ENCODE peak calls at places on chromosome 6, in ten cellular contexts. E is Caco-2, D is cardiac muscle cell, Y is SJCRH30, U is GM23338, A is SJSA1, J is body of pancreas, R is neuronal stem cell, I is transverse colon, L is IMR-90. O is an unnamed sample. For H3K4me1 and H3K27me3, the result is how much of the 10 kb centered on the place peaks cover.

GRCh38 chr6:15555101-15556038 is 107.5 kb downstream of the DTNBP1 start:
- DNase-seq in E (no peak), D (no peak), Y (no peak), U (peak), A (no peak), J (no peak), R (no peak), I (no peak), L (no peak), O (no peak)

GRCh38 chr6:12844284-12845223 is 128.0 kb downstream of the PHACTR1 start:
- DNase-seq in E (peak), D (peak), Y (peak), U (peak), A (peak), J (no peak), R (no peak), I (no peak), L (peak), O (peak)

GRCh38 chr6:72522735-72523141 is 99.1 kb upstream of the KCNQ5 start:
- DNase-seq in E (peak), D (no peak), Y (no peak), U (peak), A (peak), J (peak), R (no peak), I (no peak), L (no peak), O (no peak)

GRCh38 chr6:72689107-72689954 is 67.5 kb downstream of the KCNQ5 start:
- DNase-seq in E (no peak), D (no peak), Y (no peak), U (no peak), A (no peak), J (no peak), R (peak), I (no peak), L (no peak), O (no peak)

GRCh38 chr6:96301781-96302180 is 219.8 kb upstream of the UFL1 start:
- DNase-seq in E (no peak), D (no peak), Y (peak), U (no peak), A (peak), J (peak), R (peak), I (no peak), L (no peak), O (no peak)

GRCh38 chr6:2155206-2155605 is 90.2 kb downstream of the GMDS start:
- DNase-seq in E (no peak), D (no peak), Y (no peak), U (no peak), A (no peak), J (no peak), R (no peak), I (no peak), L (no peak), O (no peak)

GRCh38 chr6:40900791-40901190 is 138.2 kb downstream of the UNC5CL start:
- DNase-seq in E (no peak), D (no peak), Y (no peak), U (no peak), A (peak), J (no peak), R (no peak), I (no peak), L (no peak), O (no peak)

GRCh38 chr6:136051140-136051775 is 198.9 kb downstream of the MTFR2 start:
- DNase-seq in E (no peak), D (peak), Y (no peak), U (no peak), A (no peak), J (no peak), R (no peak), I (no peak), L (peak), O (no peak)

GRCh38 chr6:170131351-170131750 is 159.5 kb downstream of the DLL1 start:
- DNase-seq in E (no peak), D (no peak), Y (no peak), U (no peak), A (no peak), J (no peak), R (no peak), I (no peak), L (no peak), O (no peak)

GRCh38 chr6:12049165-12049564 is 37.1 kb downstream of the HIVEP1 start:
- DNase-seq in E (no peak), D (no peak), Y (no peak), U (no peak), A (no peak), J (no peak), R (no peak), I (no peak), L (no peak), O (no peak)

GRCh38 chr6:108168501-108168979 is 2.7 kb downstream of the NR2E1 start:
- DNase-seq in E (no peak), D (peak), Y (no peak), U (peak), A (no peak), J (peak), R (peak), I (peak), L (no peak), O (no peak)

GRCh38 chr6:114153448-114153847 is 182.5 kb upstream of the HDAC2 start:
- DNase-seq in E (no peak), D (no peak), Y (no peak), U (no peak), A (no peak), J (no peak), R (no peak), I (no peak), L (no peak), O (no peak)

GRCh38 chr6:3850451-3851203 is 1.5 kb downstream of the FAM50B start:
- DNase-seq in E (no peak), D (no peak), Y (no peak), U (no peak), A (no peak), J (no peak), R (no peak), I (peak), L (no peak), O (no peak)

GRCh38 chr6:115643762-115644161 is 416.9 kb downstream of the FRK start:
- DNase-seq in E (peak), D (peak), Y (peak), U (no peak), A (no peak), J (no peak), R (no peak), I (no peak), L (peak), O (no peak)

GRCh38 chr6:80610821-80611220 is 504.4 kb downstream of the BCKDHB start:
- DNase-seq in E (no peak), D (peak), Y (no peak), U (no peak), A (peak), J (no peak), R (no peak), I (no peak), L (peak), O (no peak)

GRCh38 chr6:149459761-149460160 is 25.1 kb downstream of the ZC3H12D start:
- DNase-seq in E (no peak), D (no peak), Y (no peak), U (no peak), A (no peak), J (no peak), R (no peak), I (no peak), L (peak), O (no peak)

GRCh38 chr6:3370361-3371221 is 86.3 kb downstream of the SLC22A23 start:
- DNase-seq in E (no peak), D (no peak), Y (no peak), U (peak), A (no peak), J (peak), R (no peak), I (no peak), L (no peak), O (peak)

GRCh38 chr6:130624046-130624445 is 203.2 kb upstream of the SMLR1 start:
- DNase-seq in E (no peak), D (no peak), Y (no peak), U (no peak), A (no peak), J (no peak), R (no peak), I (no peak), L (peak), O (no peak)

GRCh38 chr6:97085772-97086171 is 161.2 kb downstream of the KLHL32 start:
- DNase-seq in E (no peak), D (no peak), Y (no peak), U (no peak), A (no peak), J (no peak), R (no peak), I (no peak), L (peak), O (no peak)

GRCh38 chr6:146850238-146850896 is 251.6 kb downstream of the ADGB start:
- DNase-seq in E (no peak), D (peak), Y (no peak), U (no peak), A (peak), J (no peak), R (no peak), I (no peak), L (peak), O (no peak)

GRCh38 chr6:138465007-138465645 is 34.2 kb downstream of the NHSL1 start:
- DNase-seq in E (no peak), D (peak), Y (no peak), U (peak), A (peak), J (no peak), R (no peak), I (no peak), L (peak), O (no peak)

GRCh38 chr6:105601541-105602174 is 198.8 kb upstream of the PREP start:
- DNase-seq in E (no peak), D (peak), Y (no peak), U (no peak), A (peak), J (peak), R (no peak), I (peak), L (peak), O (no peak)

GRCh38 chr6:143426025-143426424 is 24.5 kb downstream of the ADAT2 start:
- DNase-seq in E (no peak), D (no peak), Y (no peak), U (no peak), A (no peak), J (no peak), R (no peak), I (no peak), L (no peak), O (no peak)

GRCh38 chr6:80233262-80233661 is 126.8 kb downstream of the BCKDHB start:
- DNase-seq in E (no peak), D (no peak), Y (no peak), U (no peak), A (no peak), J (no peak), R (no peak), I (no peak), L (no peak), O (no peak)

GRCh38 chr6:98118357-98119045 is 715.9 kb upstream of the POU3F2 start:
- DNase-seq in E (no peak), D (no peak), Y (no peak), U (peak), A (no peak), J (no peak), R (peak), I (no peak), L (no peak), O (no peak)

GRCh38 chr6:111260570-111261298 is 173.4 kb downstream of the SLC16A10 start:
- DNase-seq in E (no peak), D (no peak), Y (no peak), U (no peak), A (no peak), J (no peak), R (no peak), I (no peak), L (peak), O (no peak)

GRCh38 chr6:123777554-123777953 is 26.1 kb upstream of the NKAIN2 start:
- DNase-seq in E (no peak), D (peak), Y (no peak), U (no peak), A (no peak), J (no peak), R (no peak), I (no peak), L (peak), O (no peak)

GRCh38 chr6:42423244-42423643 is 28.5 kb downstream of the TRERF1 start:
- DNase-seq in E (no peak), D (no peak), Y (no peak), U (no peak), A (no peak), J (no peak), R (no peak), I (no peak), L (no peak), O (no peak)

GRCh38 chr6:32623693-32624092 is 13.5 kb upstream of the HLA-DQA1 start:
- DNase-seq in E (no peak), D (no peak), Y (no peak), U (no peak), A (no peak), J (no peak), R (no peak), I (no peak), L (no peak), O (no peak)

GRCh38 chr6:32624565-32624964 is 12.6 kb upstream of the HLA-DQA1 start:
- DNase-seq in E (no peak), D (no peak), Y (no peak), U (no peak), A (no peak), J (no peak), R (no peak), I (no peak), L (no peak), O (no peak)

GRCh38 chr6:32627249-32627648 is 10.0 kb upstream of the HLA-DQA1 start:
- DNase-seq in E (no peak), D (no peak), Y (no peak), U (no peak), A (no peak), J (no peak), R (no peak), I (no peak), L (no peak), O (no peak)

GRCh38 chr6:32625137-32625536 is 12.1 kb upstream of the HLA-DQA1 start:
- DNase-seq in E (no peak), D (no peak), Y (no peak), U (no peak), A (no peak), J (no peak), R (no peak), I (no peak), L (no peak), O (no peak)

GRCh38 chr6:32627831-32628230 is 9.4 kb upstream of the HLA-DQA1 start:
- DNase-seq in E (no peak), D (peak), Y (no peak), U (no peak), A (no peak), J (peak), R (no peak), I (peak), L (peak), O (no peak)
- H3K4me1 ChIP-seq in E (under half), D (under half), Y (under half), U (under half), A (under half), J (under half), R (under half), I (under half), L (under half), O (under half)

DNA sequence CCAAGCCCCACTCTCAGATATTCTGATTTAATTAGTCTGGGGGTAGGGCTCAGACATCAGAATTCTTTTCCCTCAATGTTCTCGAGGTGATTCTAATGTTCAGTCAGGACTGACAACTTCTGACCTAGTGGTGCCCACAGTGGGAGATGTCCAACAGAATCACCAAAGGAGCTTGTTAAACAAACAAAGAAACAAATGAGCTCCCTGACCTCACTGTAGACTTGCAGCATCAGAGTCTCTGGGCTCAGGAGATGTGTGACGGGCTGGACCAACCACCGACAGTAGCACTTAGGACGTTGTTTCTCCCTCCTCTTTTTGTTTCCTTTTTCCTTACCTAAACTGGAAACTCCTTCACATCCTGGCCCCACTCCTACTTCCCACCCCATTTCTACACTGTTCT is 49.3 kb downstream of the CLIC5 start:
- DNase-seq in E (no peak), D (no peak), Y (no peak), U (no peak), A (peak), J (no peak), R (no peak), I (no peak), L (no peak), O (no peak)
- H3K4me3 ChIP-seq in E (no peak), D (no peak), Y (no peak), U (no peak), A (no peak), J (no peak), R (no peak), I (no peak), L (no peak), O (no peak)

DNA sequence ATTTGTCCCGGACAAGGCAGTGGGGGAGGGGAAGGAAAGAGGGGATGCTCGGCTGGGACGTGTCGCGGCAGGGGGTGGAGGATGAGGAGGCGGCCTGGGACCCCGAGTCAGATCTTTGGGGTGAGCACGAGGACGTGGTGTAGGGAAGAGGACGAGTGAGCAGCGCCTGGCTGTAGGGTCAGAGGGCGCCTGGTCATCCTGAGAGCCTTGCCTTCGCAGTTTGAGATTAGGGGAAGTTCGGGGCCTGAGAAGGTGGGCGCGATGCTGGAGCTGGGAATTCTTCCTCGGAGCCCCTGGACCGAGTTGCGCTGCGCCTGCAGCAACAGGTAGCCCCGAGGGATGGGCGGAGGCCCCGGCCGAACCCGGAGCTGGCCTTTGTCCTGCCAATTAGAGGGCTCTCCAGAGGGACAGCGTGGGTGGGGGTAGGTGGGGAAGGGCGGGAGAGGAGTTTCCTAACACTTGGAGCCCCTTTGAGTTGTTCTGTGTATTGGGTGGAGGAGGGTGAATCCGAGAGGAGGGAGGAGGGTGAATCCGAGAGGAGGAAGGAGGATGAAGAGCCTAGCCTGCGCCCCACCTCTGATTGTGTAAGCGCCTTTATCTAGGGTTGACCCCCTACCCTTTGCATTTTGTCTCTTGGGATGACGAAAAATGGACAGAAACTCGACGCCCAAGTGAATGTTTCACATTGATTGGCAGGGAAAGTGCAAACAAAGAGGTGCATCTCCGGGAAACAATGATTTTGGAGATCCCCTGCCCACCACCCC is 72.1 kb downstream of the SOX4 start:
- DNase-seq in E (no peak), D (no peak), Y (no peak), U (peak), A (peak), J (no peak), R (peak), I (no peak), L (no peak), O (no peak)
- H3K27me3 ChIP-seq in E (under half), D (half or more), Y (under half), U (under half), A (under half), J (under half), R (under half), I (half or more), L (under half), O (under half)

GRCh38 chr6:44220913-44221290 is 2.5 kb upstream of the SLC29A1 start:
- DNase-seq in E (no peak), D (no peak), Y (no peak), U (no peak), A (no peak), J (no peak), R (no peak), I (no peak), L (no peak), O (no peak)
- H3K4me1 ChIP-seq in E (under half), D (under half), Y (under half), U (half or more), A (half or more), J (half or more), R (half or more), I (half or more), L (under half), O (under half)

GRCh38 chr6:10397756-10398438 is 17.0 kb downstream of the TFAP2A start:
- DNase-seq in E (no peak), D (no peak), Y (no peak), U (no peak), A (no peak), J (no peak), R (no peak), I (no peak), L (no peak), O (no peak)
- H3K4me3 ChIP-seq in E (no peak), D (no peak), Y (no peak), U (peak), A (no peak), J (no peak), R (no peak), I (no peak), L (no peak), O (no peak)

GRCh38 chr6:27562027-27562410 is 89.1 kb upstream of the ZNF184 start:
- DNase-seq in E (no peak), D (no peak), Y (no peak), U (peak), A (no peak), J (no peak), R (no peak), I (no peak), L (no peak), O (no peak)

GRCh38 chr6:27556406-27556805 is 83.5 kb upstream of the ZNF184 start:
- DNase-seq in E (no peak), D (no peak), Y (no peak), U (no peak), A (no peak), J (no peak), R (no peak), I (no peak), L (no peak), O (no peak)

GRCh38 chr6:27553123-27553904 is 80.4 kb upstream of the ZNF184 start:
- DNase-seq in E (no peak), D (peak), Y (peak), U (peak), A (peak), J (no peak), R (no peak), I (no peak), L (peak), O (no peak)

DNA sequence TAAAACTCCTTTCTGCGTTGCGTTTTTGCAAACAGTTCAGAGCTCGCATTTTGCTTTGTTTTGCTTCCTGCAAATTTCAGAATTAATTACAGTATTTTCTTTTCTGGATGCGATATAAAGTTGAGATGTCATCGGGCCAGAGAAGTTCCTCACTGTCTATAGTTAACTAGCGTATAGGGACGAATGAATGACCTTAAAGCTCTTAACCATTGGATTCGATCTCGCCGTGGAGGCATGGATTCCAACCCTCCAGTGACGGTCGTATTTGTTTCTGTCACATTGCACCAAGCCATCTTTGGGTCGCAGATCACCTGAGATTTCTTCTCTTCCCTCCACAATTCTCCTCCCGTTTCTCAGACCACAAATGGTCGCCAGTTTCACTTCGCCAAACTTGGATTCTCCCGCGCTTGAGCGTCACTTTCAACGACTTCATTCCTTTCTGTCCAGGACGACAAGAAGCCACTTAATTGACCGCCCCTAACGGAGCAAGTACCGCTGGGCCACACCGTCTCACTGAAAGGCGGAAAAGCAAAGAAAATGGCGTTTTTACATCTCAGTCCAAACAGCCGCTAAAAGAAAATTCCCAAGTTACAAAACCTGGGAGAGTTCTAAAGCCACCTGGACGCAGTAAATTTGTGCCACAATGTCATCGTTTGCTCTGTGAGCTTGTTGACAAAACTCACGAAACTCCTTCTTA is 85.3 kb upstream of the ZNF184 start:
- DNase-seq in E (no peak), D (no peak), Y (no peak), U (peak), A (no peak), J (no peak), R (no peak), I (no peak), L (no peak), O (no peak)
- H3K27me3 ChIP-seq in E (under half), D (under half), Y (under half), U (half or more), A (under half), J (under half), R (under half), I (half or more), L (under half), O (under half)